ENCODE peak calls at places on chromosomes 11 and 22, in six cellular contexts. Q is A549, L is WTC11, C is endothelial cell of umbilical vein, P is H1, X is K562. S is an unnamed sample.

GRCh38 chr22:23137905-23138520 is 3.8 kb downstream of the RSPH14 start:
- DNase-seq in Q (no peak), P (no peak), L (no peak), X (no peak), C (no peak), S (no peak)

GRCh38 chr11:113240389-113240788 is 74.0 kb upstream of the TTC12 start:
- DNase-seq in Q (no peak), P (no peak), C (no peak), L (no peak), X (no peak), S (no peak)

GRCh38 chr11:76636826-76637460 is 33.6 kb downstream of the LRRC32 start:
- DNase-seq in C (no peak), Q (no peak), X (no peak), L (no peak), P (no peak), S (no peak)

GRCh38 chr22:49483946-49484345 is 343.7 kb downstream of the BRD1 start:
- DNase-seq in L (no peak), C (no peak), X (no peak), Q (no peak), P (no peak), S (no peak)

GRCh38 chr11:20599424-20600346 is at the start of gene SLC6A5:
- DNase-seq in P (peak), L (peak), Q (peak), X (peak), C (peak), S (peak)

GRCh38 chr11:3002346-3002745 is 10.2 kb upstream of the NAP1L4 start:
- DNase-seq in P (no peak), Q (no peak), X (no peak), C (no peak), L (no peak), S (no peak)

GRCh38 chr22:36405671-36406070 is 17.9 kb upstream of the MYH9 start:
- DNase-seq in C (no peak), Q (no peak), P (no peak), X (no peak), L (no peak), S (no peak)

GRCh38 chr22:37334859-37335818 is 52.8 kb downstream of the CYTH4 start:
- DNase-seq in Q (no peak), L (peak), X (no peak), C (no peak), P (peak), S (no peak)

GRCh38 chr11:125952973-125953372 is 7.1 kb downstream of the VSIG10L2 start:
- DNase-seq in C (no peak), P (no peak), X (no peak), Q (no peak), L (no peak), S (no peak)

GRCh38 chr11:1745701-1746320 is 4.6 kb downstream of the IFITM10 start:
- DNase-seq in Q (no peak), C (no peak), L (no peak), X (no peak), P (no peak), S (no peak)

GRCh38 chr11:5247479-5248192 is 2.0 kb downstream of the HBG1 start:
- DNase-seq in Q (no peak), P (no peak), L (no peak), C (no peak), X (peak), S (no peak)

GRCh38 chr11:41379084-41379483 is 80.4 kb downstream of the LRRC4C start:
- DNase-seq in L (no peak), X (no peak), Q (no peak), C (no peak), P (no peak), S (no peak)

GRCh38 chr22:50723991-50724390 is 14.0 kb upstream of the ACR start:
- DNase-seq in Q (no peak), C (no peak), P (no peak), X (no peak), L (no peak), S (no peak)

GRCh38 chr11:115905331-115905730 is 401.1 kb upstream of the CADM1 start:
- DNase-seq in L (no peak), X (no peak), Q (no peak), P (no peak), C (no peak), S (no peak)

GRCh38 chr11:70769521-70769920 is 371.2 kb downstream of the CTTN start:
- DNase-seq in X (no peak), P (no peak), C (no peak), L (no peak), Q (no peak), S (no peak)

GRCh38 chr22:30423296-30423958 is 2.1 kb upstream of the MTFP1 start:
- DNase-seq in P (no peak), L (peak), C (no peak), X (peak), Q (no peak), S (no peak)

GRCh38 chr11:63670077-63670737 is 969 bp downstream of the ATL3 start:
- DNase-seq in L (no peak), Q (no peak), P (no peak), C (peak), X (no peak), S (no peak)

GRCh38 chr11:22832315-22833041 is 2.9 kb upstream of the SVIP start:
- DNase-seq in X (peak), Q (peak), C (peak), L (no peak), P (no peak), S (peak)

GRCh38 chr11:2655834-2656622 is 43.8 kb downstream of the KCNQ1OT1 start:
- DNase-seq in C (no peak), P (no peak), Q (no peak), X (no peak), L (no peak), S (no peak)

GRCh38 chr11:118914178-118914918 is 11.4 kb downstream of the BCL9L start:
- DNase-seq in C (no peak), X (no peak), Q (no peak), L (no peak), P (no peak), S (peak)

GRCh38 chr11:132200303-132200936 is 830.0 kb downstream of the NTM start:
- DNase-seq in P (no peak), C (no peak), X (no peak), Q (no peak), L (no peak), S (no peak)

GRCh38 chr11:12066056-12066798 is 44.2 kb upstream of the MICAL2 start:
- DNase-seq in P (peak), C (peak), X (no peak), Q (peak), L (no peak), S (peak)

GRCh38 chr11:58057481-58057880 is 26.7 kb downstream of the OR6Q1 start:
- DNase-seq in C (no peak), X (no peak), L (no peak), Q (no peak), P (no peak), S (no peak)

GRCh38 chr11:44604171-44604581 is 38.7 kb downstream of the CD82 start:
- DNase-seq in P (no peak), L (no peak), X (no peak), Q (no peak), C (no peak), S (no peak)

GRCh38 chr11:123671534-123671933 is 17.1 kb upstream of the SCN3B start:
- DNase-seq in C (no peak), X (no peak), P (no peak), L (no peak), Q (no peak), S (no peak)

GRCh38 chr11:132242662-132243061 is 872.2 kb downstream of the NTM start:
- DNase-seq in P (no peak), Q (no peak), L (no peak), X (no peak), C (no peak), S (no peak)

GRCh38 chr11:119479685-119480275 is 56.8 kb upstream of the THY1 start:
- DNase-seq in P (peak), C (peak), Q (peak), X (peak), L (peak), S (peak)

GRCh38 chr11:44658451-44658850 is 68.3 kb upstream of the TSPAN18 start:
- DNase-seq in P (no peak), C (peak), X (no peak), L (peak), Q (peak), S (no peak)

GRCh38 chr11:75272821-75273301 is 32.3 kb downstream of the TPBGL start:
- DNase-seq in C (no peak), L (peak), P (no peak), Q (no peak), X (no peak), S (no peak)

GRCh38 chr22:38172489-38173155 is 9.0 kb downstream of the PLA2G6 start:
- DNase-seq in Q (no peak), L (no peak), X (no peak), C (peak), P (no peak), S (peak)

GRCh38 chr11:5369793-5370192 is 13.8 kb upstream of the OR51M1 start:
- DNase-seq in X (no peak), C (peak), Q (peak), L (no peak), P (no peak), S (no peak)

GRCh38 chr22:36369922-36370781 is 17.6 kb downstream of the MYH9 start:
- DNase-seq in Q (no peak), P (no peak), X (peak), C (peak), L (no peak), S (peak)

GRCh38 chr11:83819936-83820549 is 533.9 kb upstream of the CCDC90B start:
- DNase-seq in P (no peak), Q (peak), C (peak), L (no peak), X (peak), S (peak)

GRCh38 chr11:199004-199581 is 6.2 kb downstream of the SCGB1C1 start:
- DNase-seq in P (peak), C (no peak), X (no peak), Q (no peak), L (no peak), S (no peak)

GRCh38 chr22:48824673-48825651 is 1002.7 kb downstream of the BRD1 start:
- DNase-seq in P (no peak), X (no peak), Q (no peak), L (no peak), C (no peak), S (no peak)

GRCh38 chr11:116861539-116861938 is 24.1 kb upstream of the APOA1 start:
- DNase-seq in C (peak), P (no peak), L (no peak), Q (no peak), X (no peak), S (no peak)

GRCh38 chr11:23725752-23726151 is 771.1 kb upstream of the LUZP2 start:
- DNase-seq in L (no peak), Q (no peak), X (no peak), P (no peak), C (no peak), S (no peak)

GRCh38 chr11:73968356-73968966 is 14.2 kb downstream of the UCP2 start:
- DNase-seq in L (no peak), C (no peak), X (no peak), Q (no peak), P (no peak), S (no peak)

GRCh38 chr11:73972187-73972586 is 10.5 kb downstream of the UCP2 start:
- DNase-seq in P (no peak), C (no peak), Q (no peak), L (no peak), X (peak), S (no peak)

GRCh38 chr11:73969091-73969490 is 13.6 kb downstream of the UCP2 start:
- DNase-seq in X (no peak), Q (no peak), P (no peak), C (no peak), L (no peak), S (no peak)

GRCh38 chr11:73971175-73971719 is 11.4 kb downstream of the UCP2 start:
- DNase-seq in Q (no peak), L (no peak), C (no peak), P (no peak), X (peak), S (no peak)

DNA sequence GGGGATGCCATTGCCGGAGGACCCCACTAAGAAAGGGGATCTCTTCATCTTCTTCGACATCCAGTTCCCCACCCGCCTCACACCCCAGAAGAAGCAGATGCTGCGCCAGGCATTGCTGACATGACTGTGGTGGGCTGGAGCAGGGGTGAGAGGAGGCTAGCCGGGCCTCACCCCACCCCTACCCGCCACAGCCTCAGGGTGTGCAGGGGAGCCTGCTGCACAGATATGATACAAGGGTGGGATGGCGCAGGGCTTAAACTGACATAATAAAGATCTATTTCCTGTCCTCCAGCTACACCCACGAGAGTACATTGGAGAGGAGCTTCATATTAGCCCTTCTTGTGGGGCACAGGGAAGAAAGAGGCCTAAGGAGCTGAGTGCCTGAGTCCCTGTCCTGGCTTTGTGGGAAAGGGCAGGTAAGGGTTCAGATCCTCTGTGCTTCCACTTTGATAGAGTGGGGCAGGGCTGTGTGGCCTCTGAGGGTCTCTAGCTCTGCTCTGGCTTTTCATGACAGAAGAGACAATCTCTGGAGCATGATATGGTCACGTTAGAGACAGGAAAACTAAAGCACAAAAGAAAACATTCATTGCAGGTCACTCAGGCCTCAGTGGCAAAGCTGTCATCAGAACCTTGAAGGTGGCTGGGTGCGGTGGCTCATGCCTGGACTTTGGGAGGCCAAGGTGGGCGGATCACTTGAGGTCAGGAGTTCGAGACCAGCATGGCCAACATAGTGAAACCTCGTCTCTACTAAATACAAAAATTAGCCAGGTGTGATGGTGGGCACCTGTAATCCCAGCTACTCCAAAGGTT is 12.4 kb downstream of the UCP2 start:
- DNase-seq in L (no peak), Q (no peak), X (peak), P (no peak), C (no peak), S (no peak)
- TF ChIP-seq JUN in L (no peak), Q (no peak), X (no peak), P (no peak), C (no peak), S (no peak)

GRCh38 chr11:94303884-94304459 is 408 bp upstream of the IZUMO1R start:
- DNase-seq in C (peak), L (no peak), Q (no peak), P (no peak), X (no peak), S (no peak)
- TF ChIP-seq JUN in C (no peak), L (no peak), Q (no peak), P (no peak), X (no peak), S (no peak)

GRCh38 chr11:66419825-66420224 is 1.0 kb upstream of the NPAS4 start:
- DNase-seq in C (no peak), X (no peak), Q (no peak), L (peak), P (peak), S (no peak)
- TF ChIP-seq JUN in C (no peak), X (no peak), Q (no peak), L (no peak), P (no peak), S (no peak)

GRCh38 chr11:101914349-101914736 is 467 bp upstream of the CEP126 start:
- DNase-seq in P (no peak), C (no peak), L (no peak), X (no peak), Q (no peak), S (no peak)
- TF ChIP-seq JUN in P (no peak), C (no peak), L (no peak), X (no peak), Q (no peak), S (no peak)

S was measured in HepG2.